ENCODE peak calls at places on chromosomes 6 and 20, in seven cellular contexts. J, K, E, Q, W, O and C are unnamed samples.

GRCh38 chr6:3023663-3024483 is 24.2 kb downstream of the NQO2 start:
- DNase-seq in K (peak), Q (peak), J (peak), E (peak), W (peak), O (peak), C (no peak)

GRCh38 chr6:48919555-48919954 is 543.5 kb downstream of the MMUT start:
- DNase-seq in E (no peak), J (no peak), K (no peak), Q (no peak), W (no peak), O (no peak), C (no peak)

GRCh38 chr6:32439708-32440214 is at the start of gene HLA-DRA:
- DNase-seq in E (no peak), J (peak), Q (peak), K (peak), O (peak), W (peak), C (peak)

GRCh38 chr20:58867211-58867610 is 14.7 kb downstream of the GNAS start:
- DNase-seq in O (no peak), E (no peak), K (no peak), Q (no peak), J (no peak), W (no peak), C (no peak)

GRCh38 chr20:19976595-19977372 is 40.4 kb upstream of the NAA20 start:
- DNase-seq in Q (peak), E (peak), K (peak), J (peak), O (no peak), W (no peak), C (peak)

GRCh38 chr6:8182209-8182845 is 80.0 kb upstream of the EEF1E1 start:
- DNase-seq in W (no peak), K (no peak), J (no peak), Q (no peak), O (no peak), E (no peak), C (no peak)

GRCh38 chr6:32163559-32164258 is 686 bp upstream of the EGFL8 start:
- DNase-seq in E (peak), Q (no peak), J (no peak), K (no peak), O (no peak), W (no peak), C (no peak)

GRCh38 chr20:38692436-38693411 is 31.6 kb upstream of the SLC32A1 start:
- DNase-seq in Q (peak), K (peak), W (no peak), E (peak), O (no peak), J (peak), C (peak)

GRCh38 chr6:152642578-152643375 is 5.6 kb upstream of the SYNE1 start:
- DNase-seq in J (peak), K (peak), W (no peak), O (no peak), E (no peak), Q (peak), C (peak)

GRCh38 chr20:49268600-49269365 is 9.1 kb downstream of the ZNFX1 start:
- DNase-seq in O (no peak), W (no peak), K (no peak), Q (peak), J (no peak), E (no peak), C (no peak)